ENCODE peak calls at places on chromosomes 4 and X, in nine cellular contexts. I is stimulated activated CD4-positive, alpha-beta T cell treated with anti-CD3 and anti-CD28 coated beads, Interleukin-4, amount 100 ng/mL, for 48 hours; F is H7; V is cardiac muscle cell; A is colonic mucosa; S is GM13977; T is activated naive CD4-positive, alpha-beta T cell treated with anti-CD3 and anti-CD28 coated beads for 36 hours; G is AG09309; M is DMS153. H is an unnamed sample.

GRCh38 chrX:110317820-110318663 is at the start of gene AMMECR1:
- DNase-seq in G (peak), F (peak), T (peak), A (peak), M (peak), V (peak), S (peak), I (peak), H (peak)

GRCh38 chr4:64353904-64354303 is 55.3 kb downstream of the TECRL start:
- DNase-seq in G (no peak), S (no peak), T (no peak), M (no peak), I (no peak), A (no peak), V (no peak), F (no peak), H (no peak)

GRCh38 chr4:78331965-78332364 is 219.6 kb upstream of the ANXA3 start:
- DNase-seq in I (no peak), S (no peak), F (no peak), T (no peak), A (no peak), G (no peak), V (no peak), M (no peak), H (no peak)

GRCh38 chr4:80989921-80990544 is 40.5 kb upstream of the BMP3 start:
- DNase-seq in S (peak), I (no peak), F (peak), M (no peak), A (peak), G (peak), T (peak), V (peak), H (peak)

GRCh38 chrX:110045988-110046387 is 43.1 kb downstream of the TMEM164 start:
- DNase-seq in T (no peak), S (no peak), A (no peak), G (no peak), M (peak), V (no peak), F (peak), I (no peak), H (no peak)

GRCh38 chrX:53263597-53264094 is 17.7 kb downstream of the IQSEC2 start:
- DNase-seq in V (peak), F (no peak), M (no peak), S (no peak), T (peak), I (no peak), A (no peak), G (no peak), H (peak)

GRCh38 chr4:80142396-80143304 is 54.7 kb upstream of the PRDM8 start:
- DNase-seq in M (no peak), T (no peak), I (no peak), F (no peak), A (no peak), G (no peak), V (peak), S (no peak), H (no peak)

GRCh38 chr4:27791640-27792039 is 931.0 kb downstream of the STIM2 start:
- DNase-seq in V (peak), I (no peak), M (no peak), A (no peak), F (no peak), G (peak), T (no peak), S (no peak), H (no peak)

GRCh38 chr4:23068287-23068686 is 375.6 kb downstream of the GBA3 start:
- DNase-seq in G (no peak), A (no peak), V (no peak), F (no peak), M (no peak), T (no peak), I (no peak), S (no peak), H (no peak)

H was measured in astrocyte of the hippocampus.